ENCODE peak calls at places on chromosomes 2 and 18, in five cellular contexts. I, T, S, H and L are unnamed samples.

GRCh38 chr2:2270808-2271415 is 60.2 kb downstream of the MYT1L start:
- DNase-seq in T (no peak), S (no peak), I (no peak), H (no peak), L (no peak)

GRCh38 chr2:232437130-232437620 is 18.8 kb upstream of the ALPI start:
- DNase-seq in T (no peak), H (no peak), I (no peak), S (no peak), L (no peak)

GRCh38 chr2:173079968-173080860 is 4.6 kb downstream of the MAP3K20 start:
- DNase-seq in S (no peak), I (no peak), T (peak), H (peak), L (peak)

GRCh38 chr2:27086722-27087446 is at the start of gene KHK:
- DNase-seq in H (peak), T (no peak), I (peak), S (peak), L (no peak)

GRCh38 chr18:68449292-68449691 is 265.6 kb downstream of the TMX3 start:
- DNase-seq in T (peak), I (no peak), S (no peak), H (peak), L (peak)

GRCh38 chr2:142907653-142908052 is 30.2 kb downstream of the KYNU start:
- DNase-seq in I (no peak), H (no peak), T (no peak), S (no peak), L (no peak)

GRCh38 chr2:237254911-237255578 is 158.9 kb downstream of the COL6A3 start:
- DNase-seq in I (no peak), H (peak), S (no peak), T (peak), L (no peak)

GRCh38 chr2:44290271-44290670 is 15.0 kb downstream of the SLC3A1 start:
- DNase-seq in S (no peak), T (no peak), H (peak), I (no peak), L (no peak)

GRCh38 chr2:168470188-168470879 is 14.3 kb downstream of the CERS6 start:
- DNase-seq in H (no peak), S (no peak), I (no peak), T (no peak), L (no peak)

GRCh38 chr2:226151157-226151556 is 648.5 kb downstream of the IRS1 start:
- DNase-seq in I (no peak), T (no peak), S (no peak), H (no peak), L (no peak)

GRCh38 chr18:686339-687111 is 25.9 kb downstream of the ENOSF1 start:
- DNase-seq in H (no peak), I (no peak), T (no peak), S (no peak), L (no peak)

GRCh38 chr2:135074216-135074615 is 22.1 kb downstream of the RAB3GAP1 start:
- DNase-seq in H (no peak), I (peak), T (no peak), S (no peak), L (no peak)

GRCh38 chr2:158178646-158179045 is 77.0 kb downstream of the UPP2 start:
- DNase-seq in S (no peak), T (peak), H (no peak), I (no peak), L (no peak)

GRCh38 chr2:158184001-158184400 is 82.3 kb downstream of the UPP2 start:
- DNase-seq in I (no peak), H (no peak), T (no peak), S (no peak), L (no peak)

GRCh38 chr2:158182681-158183350 is 81.1 kb downstream of the UPP2 start:
- DNase-seq in I (no peak), S (no peak), H (no peak), T (no peak), L (no peak)

GRCh38 chr2:158181171-158181570 is 79.5 kb downstream of the UPP2 start:
- DNase-seq in I (no peak), H (no peak), T (no peak), S (no peak), L (no peak)

DNA sequence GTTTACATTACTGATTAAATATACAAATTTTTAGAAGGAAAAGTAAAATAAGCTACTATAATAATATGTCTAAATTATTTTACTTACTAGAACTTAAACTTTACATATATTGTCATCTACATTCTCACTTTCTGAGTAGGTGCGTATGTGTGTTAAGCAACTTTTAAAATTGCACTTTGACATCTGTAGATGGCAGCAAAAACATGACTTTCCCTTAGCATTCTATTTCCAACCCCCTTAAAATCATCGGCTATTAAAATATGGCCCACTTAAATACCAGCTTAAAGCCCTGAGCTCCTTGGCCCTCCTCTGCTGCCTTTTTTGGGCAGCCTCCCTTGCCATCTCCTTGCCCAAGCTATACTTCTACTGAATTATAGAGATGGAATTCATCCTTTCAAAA is 78.0 kb downstream of the UPP2 start:
- DNase-seq in H (peak), T (no peak), S (no peak), I (no peak), L (no peak)
- TF ChIP-seq CTCF in H (peak), T (no peak), S (peak), I (no peak), L (peak)

DNA sequence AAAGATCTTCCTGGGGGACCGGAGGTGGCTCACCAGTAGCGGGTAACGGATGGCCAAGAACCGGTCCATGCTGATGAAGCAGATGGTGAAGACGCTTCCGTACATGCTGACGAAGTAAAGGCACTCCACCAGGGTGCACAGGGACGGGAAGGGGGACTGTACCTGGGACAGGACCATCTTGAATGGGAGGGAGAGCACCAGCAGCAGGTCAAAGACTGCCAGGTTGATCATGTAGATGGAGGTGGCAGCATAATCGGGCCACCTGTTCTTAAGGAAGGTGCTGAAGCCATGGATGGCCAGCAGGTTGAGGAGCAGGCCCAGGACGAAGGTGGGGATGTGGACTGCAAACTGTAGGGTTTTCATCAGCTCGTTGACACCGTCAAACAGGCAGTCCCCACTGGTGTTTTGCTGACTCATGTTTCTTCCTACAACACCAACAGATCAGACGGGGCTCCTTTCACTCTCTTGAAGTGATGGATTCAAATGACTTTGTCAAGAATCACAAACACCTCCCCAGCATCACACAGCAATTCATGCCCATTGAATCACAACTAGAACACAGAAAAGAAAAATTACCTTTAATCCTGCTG is 14.4 kb downstream of the GPR55 start:
- DNase-seq in S (no peak), I (no peak), T (no peak), H (no peak), L (no peak)
- TF ChIP-seq CTCF in S (no peak), I (no peak), T (no peak), H (no peak), L (no peak)

GRCh38 chr18:47777626-47778025 is 152.8 kb downstream of the SMAD2 start:
- DNase-seq in I (no peak), T (no peak), S (no peak), H (no peak), L (no peak)
- TF ChIP-seq CTCF in I (no peak), T (no peak), S (no peak), H (no peak), L (no peak)

GRCh38 chr18:76923485-76924085 is 101.2 kb downstream of the ZNF236 start:
- DNase-seq in S (peak), H (peak), T (no peak), I (no peak), L (no peak)
- TF ChIP-seq CTCF in S (peak), H (peak), T (peak), I (no peak), L (peak)

GRCh38 chr2:98025481-98026037 is 29.8 kb upstream of the TMEM131 start:
- DNase-seq in T (no peak), I (no peak), S (no peak), H (no peak), L (no peak)
- TF ChIP-seq CTCF in T (no peak), I (no peak), S (no peak), H (no peak), L (no peak)

GRCh38 chr2:68715353-68716041 is 19.1 kb upstream of the ARHGAP25 start:
- DNase-seq in H (peak), T (peak), I (peak), S (peak), L (no peak)
- TF ChIP-seq CTCF in H (peak), T (peak), I (peak), S (peak), L (peak)